ENCODE peak calls at places on chromosomes 11 and 22, in six cellular contexts. O is mucosa of descending colon, R is foreskin fibroblast, M is brain microvascular endothelial cell, Q is HAP-1, Z is heart right ventricle. P is an unnamed sample.

GRCh38 chr11:78365381-78365792 is 52.2 kb downstream of the GAB2 start:
- DNase-seq in O (no peak), R (no peak), M (no peak), Q (peak), Z (no peak), P (no peak)

GRCh38 chr22:46590334-46590733 is 29.9 kb upstream of the GRAMD4 start:
- DNase-seq in O (no peak), R (no peak), M (no peak), Q (no peak), Z (peak), P (peak)

GRCh38 chr11:110525883-110526282 is 96.1 kb downstream of the FDX1 start:
- DNase-seq in O (peak), R (peak), M (peak), Q (no peak), Z (no peak), P (no peak)

GRCh38 chr11:104792861-104793260 is 105.4 kb downstream of the CASP12 start:
- DNase-seq in O (no peak), R (no peak), M (no peak), Q (no peak), Z (no peak), P (no peak)

GRCh38 chr22:22788460-22789037 is 99.1 kb upstream of the IGLL5 start:
- DNase-seq in O (no peak), R (no peak), M (no peak), Q (no peak), Z (no peak), P (no peak)

GRCh38 chr11:122671270-122671906 is 15.9 kb downstream of the UBASH3B start:
- DNase-seq in O (no peak), R (peak), M (peak), Q (no peak), Z (no peak), P (no peak)

GRCh38 chr11:18383388-18384156 is 10.8 kb upstream of the LDHA start:
- DNase-seq in O (peak), R (peak), M (peak), Q (no peak), Z (peak), P (peak)

GRCh38 chr11:123033895-123034294 is 28.0 kb downstream of the HSPA8 start:
- DNase-seq in O (no peak), R (peak), M (no peak), Q (peak), Z (no peak), P (no peak)

GRCh38 chr22:19448739-19449421 is 1.4 kb upstream of the C22orf39 start:
- DNase-seq in O (no peak), R (no peak), M (no peak), Q (no peak), Z (no peak), P (no peak)

GRCh38 chr22:26615149-26615548 is 2.7 kb downstream of the CRYBB1 start:
- DNase-seq in O (no peak), R (no peak), M (no peak), Q (no peak), Z (no peak), P (peak)

GRCh38 chr11:34423300-34423699 is 15.4 kb upstream of the CAT start:
- DNase-seq in O (no peak), R (no peak), M (no peak), Q (no peak), Z (no peak), P (no peak)

GRCh38 chr22:49296561-49296960 is 531.1 kb downstream of the BRD1 start:
- DNase-seq in O (no peak), R (no peak), M (no peak), Q (no peak), Z (no peak), P (no peak)

GRCh38 chr11:96306933-96307747 is 35.9 kb downstream of the MAML2 start:
- DNase-seq in O (peak), R (peak), M (peak), Q (peak), Z (no peak), P (peak)

GRCh38 chr22:23401111-23401909 is 178.8 kb downstream of the IGLL1 start:
- DNase-seq in O (no peak), R (peak), M (peak), Q (no peak), Z (no peak), P (peak)

GRCh38 chr22:27088026-27088425 is 430.6 kb downstream of the MIAT start:
- DNase-seq in O (no peak), R (no peak), M (peak), Q (no peak), Z (no peak), P (no peak)

GRCh38 chr11:6757373-6757967 is 14.3 kb downstream of the OR2AG2 start:
- DNase-seq in O (peak), R (peak), M (peak), Q (peak), Z (peak), P (peak)

GRCh38 chr22:45925811-45926351 is 51.1 kb downstream of the WNT7B start:
- DNase-seq in O (no peak), R (no peak), M (no peak), Q (no peak), Z (no peak), P (no peak)

GRCh38 chr22:39234867-39235687 is 9.7 kb downstream of the PDGFB start:
- DNase-seq in O (peak), R (no peak), M (no peak), Q (no peak), Z (peak), P (no peak)

GRCh38 chr11:43934359-43935130 is 7.9 kb upstream of the C11orf96 start:
- DNase-seq in O (no peak), R (no peak), M (no peak), Q (no peak), Z (no peak), P (no peak)

GRCh38 chr11:61897387-61898246 is 6.3 kb upstream of the FADS3 start:
- DNase-seq in O (peak), R (peak), M (peak), Q (peak), Z (peak), P (peak)

GRCh38 chr11:85930879-85931366 is 75.7 kb downstream of the CCDC83 start:
- DNase-seq in O (no peak), R (no peak), M (no peak), Q (no peak), Z (no peak), P (no peak)

GRCh38 chr22:23068832-23069385 is 1.4 kb upstream of the GNAZ start:
- DNase-seq in O (no peak), R (no peak), M (no peak), Q (no peak), Z (no peak), P (peak)

GRCh38 chr11:3043315-3043871 is 13.8 kb downstream of the CARS1 start:
- DNase-seq in O (no peak), R (peak), M (no peak), Q (no peak), Z (peak), P (no peak)

GRCh38 chr11:14336507-14337503 is 22.2 kb downstream of the RRAS2 start:
- DNase-seq in O (no peak), R (peak), M (peak), Q (no peak), Z (no peak), P (no peak)
- H3K4me3 ChIP-seq in O (no peak), R (no peak), M (peak), Q (no peak), Z (no peak), P (no peak)

GRCh38 chr11:27401280-27401679 is 38.3 kb upstream of the CCDC34 start:
- DNase-seq in O (no peak), R (peak), M (no peak), Q (no peak), Z (no peak), P (no peak)
- H3K4me3 ChIP-seq in O (no peak), R (no peak), M (no peak), Q (no peak), Z (no peak), P (no peak)

GRCh38 chr11:83161610-83162199 is 4.8 kb downstream of the PCF11 start:
- DNase-seq in O (no peak), R (no peak), M (no peak), Q (no peak), Z (no peak), P (no peak)
- H3K4me3 ChIP-seq in O (no peak), R (peak), M (no peak), Q (no peak), Z (no peak), P (no peak)

DNA sequence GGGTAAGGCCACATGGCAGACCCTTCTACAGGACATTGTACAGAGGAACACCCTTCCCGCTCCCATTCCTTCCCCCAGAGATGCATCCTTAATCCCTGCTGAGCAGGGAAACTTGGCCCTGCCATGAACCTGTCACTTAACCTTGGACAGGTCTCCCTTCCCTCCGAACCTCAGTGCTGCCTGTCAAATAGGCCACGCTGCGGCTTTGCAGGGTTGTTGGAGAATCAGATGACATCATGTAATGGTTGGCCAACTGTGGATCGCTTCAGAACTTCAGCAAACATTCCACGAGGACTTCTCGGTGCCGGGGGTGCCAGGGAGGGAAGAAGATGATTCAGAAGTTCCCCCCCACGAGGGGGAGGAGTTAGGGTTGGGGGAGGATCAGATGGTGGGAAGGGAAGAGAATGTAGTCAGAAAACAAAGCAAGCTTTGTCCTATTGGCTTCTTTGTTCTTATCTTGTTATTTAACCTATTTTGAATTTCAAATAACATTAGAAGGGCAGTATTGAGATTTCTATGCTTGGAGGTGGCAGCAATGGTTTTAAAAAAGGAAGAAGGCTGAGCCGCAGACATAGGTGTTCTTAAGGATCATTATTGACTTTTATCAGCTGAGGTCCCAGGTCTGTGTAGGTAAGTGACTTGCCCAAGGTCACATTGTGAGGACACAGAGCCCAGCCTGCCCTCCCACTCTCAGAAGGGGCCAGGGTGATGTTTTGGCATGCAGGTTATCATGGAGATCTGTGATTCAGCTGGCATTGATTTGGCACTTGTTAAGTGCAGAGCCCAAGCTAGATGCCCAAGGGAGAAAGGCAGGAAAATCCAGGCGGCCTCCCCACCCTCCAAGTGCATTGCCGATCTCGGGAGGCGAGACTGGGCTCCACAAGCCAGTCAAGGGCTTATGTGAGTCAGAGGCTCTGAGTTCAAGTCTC is 3.1 kb downstream of the CDC42EP1 start:
- DNase-seq in O (peak), R (peak), M (peak), Q (peak), Z (peak), P (no peak)
- H3K4me3 ChIP-seq in O (no peak), R (peak), M (peak), Q (peak), Z (peak), P (no peak)

GRCh38 chr11:12287009-12287373 is 90.4 kb upstream of the PARVA start:
- DNase-seq in O (no peak), R (peak), M (peak), Q (no peak), Z (no peak), P (no peak)
- H3K4me3 ChIP-seq in O (no peak), R (no peak), M (peak), Q (no peak), Z (no peak), P (no peak)

DNA sequence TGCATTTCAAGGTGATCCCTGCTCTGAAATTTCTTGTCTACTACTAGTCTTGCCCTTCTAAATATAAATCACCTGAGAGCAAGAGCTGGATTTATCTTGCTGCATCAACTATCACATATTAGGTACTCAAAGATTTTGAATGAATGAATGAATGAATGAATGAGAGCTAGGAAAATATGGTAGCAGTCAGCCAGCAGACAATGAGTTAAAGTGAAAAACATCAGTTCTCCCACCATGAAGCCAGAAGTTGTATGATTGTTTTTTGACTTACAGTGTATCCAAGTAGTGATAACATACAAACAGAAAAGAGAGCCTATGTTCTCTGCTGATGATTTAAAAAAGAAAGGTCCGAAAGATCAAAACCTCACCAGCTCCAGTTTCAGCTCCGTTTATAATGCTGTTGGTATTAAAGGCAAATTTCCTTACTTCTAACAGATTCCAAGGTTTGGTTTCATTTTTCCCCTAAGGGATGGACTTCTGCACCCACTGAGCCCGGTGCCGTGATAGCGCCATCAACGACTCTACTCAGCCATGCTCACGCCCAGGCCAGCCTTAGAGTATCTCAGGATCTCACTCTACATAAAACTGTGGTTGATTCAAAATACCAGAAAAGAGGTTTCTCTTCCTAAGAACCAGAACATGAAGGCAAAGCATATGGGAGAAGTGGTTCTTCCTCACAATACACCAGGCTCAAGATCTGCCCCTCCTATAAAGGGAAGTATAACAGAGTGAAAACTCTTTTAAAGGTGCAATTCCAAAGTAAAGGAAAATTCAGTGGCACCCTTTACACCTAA is 92.0 kb downstream of the SGSM3 start:
- DNase-seq in O (peak), R (no peak), M (no peak), Q (no peak), Z (no peak), P (peak)
- H3K4me3 ChIP-seq in O (no peak), R (no peak), M (no peak), Q (no peak), Z (peak), P (peak)

P was measured in Peyer's patch.